ENCODE peak calls at places on chromosome 18, in nine cellular contexts. One of them, this sample, is unnamed.

GRCh38 chr18:9782073-9782857 is 74.2 kb downstream of the RAB31 start:
- DNase-seq in fibroblast of mammary gland: peak; percentile 91
- DNase-seq in Panc1: no peak
- DNase-seq in endothelial cell of umbilical vein: no peak
- DNase-seq in ovary: no peak
- DNase-seq in kidney epithelial cell: peak; percentile 34
- DNase-seq in Caco-2: peak; percentile 22
- DNase-seq in bronchial epithelial cell: peak; percentile 69
- DNase-seq in prostate gland: no peak
- DNase-seq in this sample: peak; percentile 94

GRCh38 chr18:24086082-24086481 is 52.8 kb upstream of the CABYR start:
- DNase-seq in fibroblast of mammary gland: no peak
- DNase-seq in Caco-2: no peak
- DNase-seq in Panc1: peak; percentile 43
- DNase-seq in endothelial cell of umbilical vein: no peak
- DNase-seq in bronchial epithelial cell: peak; percentile 57
- DNase-seq in ovary: no peak
- DNase-seq in kidney epithelial cell: no peak
- DNase-seq in prostate gland: no peak
- DNase-seq in this sample: no peak

GRCh38 chr18:51569153-51569552 is 371.7 kb upstream of the MEX3C start:
- DNase-seq in endothelial cell of umbilical vein: no peak
- DNase-seq in bronchial epithelial cell: no peak
- DNase-seq in kidney epithelial cell: no peak
- DNase-seq in Caco-2: no peak
- DNase-seq in prostate gland: no peak
- DNase-seq in fibroblast of mammary gland: no peak
- DNase-seq in Panc1: no peak
- DNase-seq in ovary: no peak
- DNase-seq in this sample: no peak

GRCh38 chr18:55477537-55478300 is 110.3 kb downstream of the TCF4 start:
- DNase-seq in bronchial epithelial cell: peak; percentile 37
- DNase-seq in prostate gland: peak; percentile 29
- DNase-seq in Panc1: no peak
- DNase-seq in Caco-2: no peak
- DNase-seq in kidney epithelial cell: peak; percentile 23
- DNase-seq in endothelial cell of umbilical vein: peak; percentile 81
- DNase-seq in fibroblast of mammary gland: peak; percentile 72
- DNase-seq in ovary: no peak
- DNase-seq in this sample: no peak

GRCh38 chr18:59765343-59765742 is 68.1 kb upstream of the CCBE1 start:
- DNase-seq in endothelial cell of umbilical vein: no peak
- DNase-seq in ovary: no peak
- DNase-seq in Panc1: no peak
- DNase-seq in prostate gland: no peak
- DNase-seq in Caco-2: no peak
- DNase-seq in kidney epithelial cell: no peak
- DNase-seq in bronchial epithelial cell: peak; percentile 76
- DNase-seq in fibroblast of mammary gland: no peak
- DNase-seq in this sample: no peak

GRCh38 chr18:35746826-35747339 is 165.3 kb downstream of the GALNT1 start:
- DNase-seq in Panc1: no peak
- DNase-seq in Caco-2: no peak
- DNase-seq in fibroblast of mammary gland: no peak
- DNase-seq in bronchial epithelial cell: peak; percentile 72
- DNase-seq in prostate gland: no peak
- DNase-seq in ovary: no peak
- DNase-seq in kidney epithelial cell: no peak
- DNase-seq in endothelial cell of umbilical vein: no peak
- DNase-seq in this sample: no peak

GRCh38 chr18:48829443-48830149 is 121.2 kb downstream of the SMAD7 start:
- DNase-seq in endothelial cell of umbilical vein: no peak
- DNase-seq in Caco-2: no peak
- DNase-seq in fibroblast of mammary gland: no peak
- DNase-seq in Panc1: no peak
- DNase-seq in prostate gland: no peak
- DNase-seq in bronchial epithelial cell: no peak
- DNase-seq in kidney epithelial cell: no peak
- DNase-seq in ovary: peak; percentile 25
- DNase-seq in this sample: no peak

GRCh38 chr18:51461956-51462355 is 264.5 kb upstream of the MEX3C start:
- DNase-seq in kidney epithelial cell: no peak
- DNase-seq in Panc1: no peak
- DNase-seq in endothelial cell of umbilical vein: no peak
- DNase-seq in prostate gland: no peak
- DNase-seq in fibroblast of mammary gland: no peak
- DNase-seq in bronchial epithelial cell: no peak
- DNase-seq in Caco-2: no peak
- DNase-seq in ovary: no peak
- DNase-seq in this sample: no peak

GRCh38 chr18:907171-907879 is 2.7 kb downstream of the ADCYAP1 start:
- DNase-seq in ovary: no peak
- DNase-seq in fibroblast of mammary gland: no peak
- DNase-seq in Caco-2: no peak
- DNase-seq in kidney epithelial cell: no peak
- DNase-seq in Panc1: no peak
- DNase-seq in endothelial cell of umbilical vein: no peak
- DNase-seq in prostate gland: no peak
- DNase-seq in bronchial epithelial cell: no peak
- DNase-seq in this sample: no peak

GRCh38 chr18:38940863-38941531 is 1375.4 kb upstream of the CELF4 start:
- DNase-seq in Caco-2: peak; percentile 2
- DNase-seq in fibroblast of mammary gland: peak; percentile 39
- DNase-seq in Panc1: peak; percentile 12
- DNase-seq in bronchial epithelial cell: peak; percentile 98
- DNase-seq in prostate gland: no peak
- DNase-seq in ovary: no peak
- DNase-seq in endothelial cell of umbilical vein: peak; percentile 11
- DNase-seq in kidney epithelial cell: peak; percentile 96
- DNase-seq in this sample: no peak

GRCh38 chr18:22471546-22472131 is 53.9 kb upstream of the CTAGE1 start:
- DNase-seq in endothelial cell of umbilical vein: peak; percentile 84
- DNase-seq in bronchial epithelial cell: no peak
- DNase-seq in prostate gland: no peak
- DNase-seq in Panc1: no peak
- DNase-seq in ovary: no peak
- DNase-seq in kidney epithelial cell: no peak
- DNase-seq in Caco-2: peak; percentile 37
- DNase-seq in fibroblast of mammary gland: peak; percentile 77
- DNase-seq in this sample: no peak

GRCh38 chr18:74579704-74580103 is 18.0 kb upstream of the ZNF407 start:
- DNase-seq in ovary: no peak
- DNase-seq in prostate gland: no peak
- DNase-seq in Caco-2: no peak
- DNase-seq in bronchial epithelial cell: no peak
- DNase-seq in endothelial cell of umbilical vein: no peak
- DNase-seq in kidney epithelial cell: no peak
- DNase-seq in fibroblast of mammary gland: no peak
- DNase-seq in Panc1: no peak
- DNase-seq in this sample: no peak

GRCh38 chr18:10418836-10419235 is 35.6 kb upstream of the APCDD1 start:
- DNase-seq in Caco-2: no peak
- DNase-seq in Panc1: no peak
- DNase-seq in prostate gland: no peak
- DNase-seq in ovary: no peak
- DNase-seq in kidney epithelial cell: no peak
- DNase-seq in fibroblast of mammary gland: no peak
- DNase-seq in endothelial cell of umbilical vein: no peak
- DNase-seq in bronchial epithelial cell: no peak
- DNase-seq in this sample: no peak

GRCh38 chr18:58161659-58162058 is 117.6 kb downstream of the NEDD4L start:
- DNase-seq in Panc1: no peak
- DNase-seq in endothelial cell of umbilical vein: no peak
- DNase-seq in kidney epithelial cell: no peak
- DNase-seq in prostate gland: no peak
- DNase-seq in bronchial epithelial cell: peak; percentile 39
- DNase-seq in fibroblast of mammary gland: peak; percentile 37
- DNase-seq in ovary: no peak
- DNase-seq in Caco-2: peak; percentile 22
- DNase-seq in this sample: no peak

GRCh38 chr18:24054130-24054529 is 39.6 kb downstream of the TTC39C start:
- DNase-seq in bronchial epithelial cell: peak; percentile 68
- DNase-seq in ovary: no peak
- DNase-seq in endothelial cell of umbilical vein: no peak
- DNase-seq in Caco-2: no peak
- DNase-seq in prostate gland: no peak
- DNase-seq in fibroblast of mammary gland: peak; percentile 74
- DNase-seq in Panc1: no peak
- DNase-seq in kidney epithelial cell: no peak
- DNase-seq in this sample: no peak

GRCh38 chr18:64019922-64020756 is 50.3 kb downstream of the SERPINB8 start:
- DNase-seq in Panc1: no peak
- DNase-seq in ovary: no peak
- DNase-seq in Caco-2: no peak
- DNase-seq in endothelial cell of umbilical vein: no peak
- DNase-seq in kidney epithelial cell: peak; percentile 5
- DNase-seq in prostate gland: no peak
- DNase-seq in bronchial epithelial cell: no peak
- DNase-seq in fibroblast of mammary gland: no peak
- DNase-seq in this sample: no peak

GRCh38 chr18:8871484-8871883 is 166.1 kb downstream of the MTCL1 start:
- DNase-seq in endothelial cell of umbilical vein: no peak
- DNase-seq in Caco-2: no peak
- DNase-seq in kidney epithelial cell: no peak
- DNase-seq in bronchial epithelial cell: peak; percentile 93
- DNase-seq in ovary: no peak
- DNase-seq in Panc1: no peak
- DNase-seq in fibroblast of mammary gland: no peak
- DNase-seq in prostate gland: no peak
- DNase-seq in this sample: no peak

GRCh38 chr18:32742620-32743019 is 30.2 kb downstream of the KLHL14 start:
- DNase-seq in fibroblast of mammary gland: no peak
- DNase-seq in prostate gland: no peak
- DNase-seq in Caco-2: no peak
- DNase-seq in bronchial epithelial cell: no peak
- DNase-seq in ovary: no peak
- DNase-seq in kidney epithelial cell: no peak
- DNase-seq in endothelial cell of umbilical vein: no peak
- DNase-seq in Panc1: no peak
- DNase-seq in this sample: no peak

GRCh38 chr18:36652503-36652902 is 176.3 kb downstream of the TPGS2 start:
- DNase-seq in kidney epithelial cell: no peak
- DNase-seq in Caco-2: no peak
- DNase-seq in fibroblast of mammary gland: no peak
- DNase-seq in prostate gland: no peak
- DNase-seq in bronchial epithelial cell: no peak
- DNase-seq in Panc1: no peak
- DNase-seq in endothelial cell of umbilical vein: no peak
- DNase-seq in ovary: no peak
- DNase-seq in this sample: no peak

GRCh38 chr18:63970803-63971191 is 916 bp downstream of the SERPINB8 start:
- DNase-seq in fibroblast of mammary gland: no peak
- DNase-seq in prostate gland: peak; percentile 35
- DNase-seq in kidney epithelial cell: no peak
- DNase-seq in bronchial epithelial cell: peak; percentile 64
- DNase-seq in ovary: peak; percentile 58
- DNase-seq in Caco-2: peak; percentile 25
- DNase-seq in Panc1: no peak
- DNase-seq in endothelial cell of umbilical vein: no peak
- DNase-seq in this sample: no peak

GRCh38 chr18:79770501-79770815 is 27.3 kb upstream of the KCNG2 start:
- DNase-seq in endothelial cell of umbilical vein: no peak
- DNase-seq in prostate gland: no peak
- DNase-seq in Caco-2: no peak
- DNase-seq in fibroblast of mammary gland: no peak
- DNase-seq in kidney epithelial cell: no peak
- DNase-seq in bronchial epithelial cell: no peak
- DNase-seq in ovary: no peak
- DNase-seq in Panc1: no peak
- DNase-seq in this sample: no peak

GRCh38 chr18:31566576-31567306 is 24.9 kb upstream of the TTR start:
- DNase-seq in fibroblast of mammary gland: no peak
- DNase-seq in endothelial cell of umbilical vein: no peak
- DNase-seq in Caco-2: no peak
- DNase-seq in prostate gland: no peak
- DNase-seq in bronchial epithelial cell: no peak
- DNase-seq in Panc1: no peak
- DNase-seq in kidney epithelial cell: no peak
- DNase-seq in ovary: no peak
- DNase-seq in this sample: no peak
- H3K4me3 ChIP-seq in fibroblast of mammary gland: no peak overlapping the region
- H3K4me3 ChIP-seq in endothelial cell of umbilical vein: no peak overlapping the region
- H3K4me3 ChIP-seq in Caco-2: no peak overlapping the region
- H3K4me3 ChIP-seq in prostate gland: no peak overlapping the region
- H3K4me3 ChIP-seq in bronchial epithelial cell: no peak overlapping the region
- H3K4me3 ChIP-seq in Panc1: no peak overlapping the region
- H3K4me3 ChIP-seq in kidney epithelial cell: no peak overlapping the region
- H3K4me3 ChIP-seq in ovary: no peak overlapping the region
- H3K4me3 ChIP-seq in this sample: no peak overlapping the region

GRCh38 chr18:34643982-34644381 is 66.1 kb upstream of the DTNA start:
- DNase-seq in bronchial epithelial cell: no peak
- DNase-seq in ovary: no peak
- DNase-seq in endothelial cell of umbilical vein: peak; percentile 31
- DNase-seq in Caco-2: no peak
- DNase-seq in prostate gland: no peak
- DNase-seq in kidney epithelial cell: no peak
- DNase-seq in Panc1: no peak
- DNase-seq in fibroblast of mammary gland: peak; percentile 36
- DNase-seq in this sample: no peak
- TF ChIP-seq CTCF in bronchial epithelial cell: no peak
- TF ChIP-seq CTCF in ovary: no peak
- TF ChIP-seq CTCF in endothelial cell of umbilical vein: no peak
- TF ChIP-seq CTCF in Caco-2: no peak
- TF ChIP-seq CTCF in prostate gland: no peak
- TF ChIP-seq CTCF in kidney epithelial cell: no peak
- TF ChIP-seq CTCF in Panc1: no peak
- TF ChIP-seq CTCF in fibroblast of mammary gland: peak; percentile 21
- TF ChIP-seq CTCF in this sample: no peak

GRCh38 chr18:62499263-62499650 is 23.6 kb upstream of the ZCCHC2 start:
- DNase-seq in ovary: no peak
- DNase-seq in Panc1: no peak
- DNase-seq in endothelial cell of umbilical vein: no peak
- DNase-seq in prostate gland: no peak
- DNase-seq in bronchial epithelial cell: no peak
- DNase-seq in kidney epithelial cell: no peak
- DNase-seq in Caco-2: no peak
- DNase-seq in fibroblast of mammary gland: no peak
- DNase-seq in this sample: no peak
- H3K4me3 ChIP-seq in ovary: no peak overlapping the region
- H3K4me3 ChIP-seq in Panc1: no peak overlapping the region
- H3K4me3 ChIP-seq in endothelial cell of umbilical vein: no peak overlapping the region
- H3K4me3 ChIP-seq in prostate gland: no peak overlapping the region
- H3K4me3 ChIP-seq in bronchial epithelial cell: no peak overlapping the region
- H3K4me3 ChIP-seq in kidney epithelial cell: no peak overlapping the region
- H3K4me3 ChIP-seq in Caco-2: no peak overlapping the region
- H3K4me3 ChIP-seq in fibroblast of mammary gland: no peak overlapping the region
- H3K4me3 ChIP-seq in this sample: no peak overlapping the region

GRCh38 chr18:77072566-77072965 is 60.0 kb downstream of the MBP start:
- DNase-seq in Panc1: no peak
- DNase-seq in kidney epithelial cell: no peak
- DNase-seq in Caco-2: no peak
- DNase-seq in bronchial epithelial cell: no peak
- DNase-seq in prostate gland: no peak
- DNase-seq in ovary: no peak
- DNase-seq in fibroblast of mammary gland: no peak
- DNase-seq in endothelial cell of umbilical vein: no peak
- DNase-seq in this sample: no peak
- TF ChIP-seq CTCF in Panc1: no peak
- TF ChIP-seq CTCF in kidney epithelial cell: no peak
- TF ChIP-seq CTCF in Caco-2: no peak
- TF ChIP-seq CTCF in bronchial epithelial cell: no peak
- TF ChIP-seq CTCF in prostate gland: no peak
- TF ChIP-seq CTCF in ovary: no peak
- TF ChIP-seq CTCF in fibroblast of mammary gland: no peak
- TF ChIP-seq CTCF in endothelial cell of umbilical vein: no peak
- TF ChIP-seq CTCF in this sample: no peak

This sample was measured in AG09309.